ENCODE peak calls at places on chromosomes 7 and 10, in five cellular contexts. K is transverse colon, A is thoracic aorta, W is epithelial cell of esophagus, I is left lung. X is an unnamed sample.

GRCh38 chr7:31767686-31768358 is 80.8 kb downstream of the PPP1R17 start:
- DNase-seq in K (no peak), A (no peak), W (no peak), I (no peak), X (no peak)

GRCh38 chr10:110398419-110399162 is 93.9 kb upstream of the SMNDC1 start:
- DNase-seq in K (peak), A (peak), W (peak), I (peak), X (no peak)

GRCh38 chr10:121899727-121900126 is 28.1 kb downstream of the ATE1 start:
- DNase-seq in K (no peak), A (no peak), W (no peak), I (no peak), X (no peak)

GRCh38 chr7:24035653-24036414 is 248.2 kb upstream of the NPY start:
- DNase-seq in K (no peak), A (no peak), W (no peak), I (no peak), X (no peak)

GRCh38 chr10:110647136-110647430 is 2.9 kb downstream of the RBM20 start:
- DNase-seq in K (no peak), A (no peak), W (peak), I (no peak), X (no peak)

GRCh38 chr7:43454936-43455518 is 127.9 kb upstream of the STK17A start:
- DNase-seq in K (no peak), A (no peak), W (peak), I (no peak), X (no peak)

GRCh38 chr10:59991661-59992060 is 85.3 kb upstream of the CCDC6 start:
- DNase-seq in K (peak), A (no peak), W (peak), I (peak), X (peak)

GRCh38 chr10:27240891-27241639 is 468 bp upstream of the ACBD5 start:
- DNase-seq in K (peak), A (no peak), W (peak), I (peak), X (peak)

GRCh38 chr10:123986736-123987135 is 95.1 kb upstream of the CPXM2 start:
- DNase-seq in K (no peak), A (no peak), W (no peak), I (no peak), X (no peak)

GRCh38 chr10:12400266-12400931 is 51.1 kb downstream of the CAMK1D start:
- DNase-seq in K (no peak), A (no peak), W (no peak), I (no peak), X (no peak)

GRCh38 chr7:21108182-21108581 is 319.7 kb upstream of the SP4 start:
- DNase-seq in K (peak), A (no peak), W (no peak), I (no peak), X (no peak)

GRCh38 chr10:24465899-24466615 is 257.1 kb downstream of the KIAA1217 start:
- DNase-seq in K (peak), A (no peak), W (peak), I (no peak), X (peak)

GRCh38 chr10:11588878-11589277 is 22.6 kb downstream of the USP6NL start:
- DNase-seq in K (no peak), A (no peak), W (no peak), I (no peak), X (no peak)

GRCh38 chr10:14327535-14327934 is 3.2 kb downstream of the FRMD4A start:
- DNase-seq in K (no peak), A (no peak), W (no peak), I (no peak), X (no peak)

GRCh38 chr10:100807241-100808050 is 62.1 kb downstream of the PAX2 start:
- DNase-seq in K (no peak), A (no peak), W (no peak), I (no peak), X (no peak)

GRCh38 chr7:435518-436366 is 83.9 kb downstream of the PDGFA start:
- DNase-seq in K (peak), A (no peak), W (peak), I (no peak), X (no peak)

GRCh38 chr7:43248961-43249807 is 136.7 kb downstream of the HECW1 start:
- DNase-seq in K (peak), A (no peak), W (peak), I (peak), X (no peak)

GRCh38 chr7:14834456-14834855 is 68.1 kb downstream of the DGKB start:
- DNase-seq in K (no peak), A (no peak), W (peak), I (no peak), X (no peak)

GRCh38 chr10:34906021-34906965 is 91.2 kb upstream of the PARD3 start:
- DNase-seq in K (no peak), A (no peak), W (peak), I (peak), X (no peak)

GRCh38 chr7:30795161-30795943 is 24.1 kb downstream of the MINDY4 start:
- DNase-seq in K (no peak), A (no peak), W (peak), I (no peak), X (no peak)

GRCh38 chr10:125991009-125991788 is 94.8 kb downstream of the FANK1 start:
- DNase-seq in K (no peak), A (no peak), W (peak), I (no peak), X (no peak)

GRCh38 chr10:90912854-90913479 is 7.9 kb downstream of the ANKRD1 start:
- DNase-seq in K (no peak), A (no peak), W (no peak), I (no peak), X (no peak)

GRCh38 chr10:93334901-93335312 is 147.2 kb downstream of the MYOF start:
- DNase-seq in K (no peak), A (no peak), W (peak), I (peak), X (no peak)

GRCh38 chr7:77703220-77703472 is 6.9 kb downstream of the RSBN1L start:
- DNase-seq in K (no peak), A (no peak), W (no peak), I (no peak), X (no peak)

GRCh38 chr10:6050801-6051445 is 11.2 kb downstream of the IL2RA start:
- DNase-seq in K (peak), A (no peak), W (no peak), I (peak), X (peak)

GRCh38 chr10:63583909-63584747 is 62.9 kb downstream of the REEP3 start:
- DNase-seq in K (no peak), A (no peak), W (no peak), I (no peak), X (no peak)

GRCh38 chr10:124672181-124672638 is 72.0 kb downstream of the FAM53B start:
- DNase-seq in K (no peak), A (no peak), W (no peak), I (no peak), X (no peak)

GRCh38 chr10:77510695-77511094 is 126.9 kb downstream of the KCNMA1 start:
- DNase-seq in K (no peak), A (no peak), W (no peak), I (no peak), X (no peak)

GRCh38 chr7:101108330-101108857 is 18.5 kb upstream of the SERPINE1 start:
- DNase-seq in K (no peak), A (no peak), W (no peak), I (peak), X (peak)

GRCh38 chr10:3179174-3179573 is 6.6 kb upstream of the PITRM1 start:
- DNase-seq in K (no peak), A (no peak), W (no peak), I (no peak), X (no peak)

GRCh38 chr7:111025013-111025412 is 65.9 kb upstream of the LRRN3 start:
- DNase-seq in K (no peak), A (no peak), W (no peak), I (no peak), X (no peak)

GRCh38 chr10:88802430-88802829 is at the start of gene LIPM:
- DNase-seq in K (no peak), A (no peak), W (peak), I (no peak), X (no peak)

GRCh38 chr10:88865281-88865876 is 13.7 kb upstream of the ANKRD22 start:
- DNase-seq in K (no peak), A (no peak), W (peak), I (no peak), X (no peak)

GRCh38 chr10:79241990-79242619 is 105.2 kb upstream of the PPIF start:
- DNase-seq in K (peak), A (no peak), W (peak), I (peak), X (peak)

GRCh38 chr7:68235937-68236336 is 1239.3 kb downstream of the TYW1 start:
- DNase-seq in K (no peak), A (no peak), W (no peak), I (no peak), X (no peak)

GRCh38 chr7:136495081-136495480 is 373.4 kb upstream of the CHRM2 start:
- DNase-seq in K (no peak), A (no peak), W (no peak), I (no peak), X (no peak)

GRCh38 chr7:80635998-80636397 is 2.4 kb upstream of the CD36 start:
- DNase-seq in K (no peak), A (no peak), W (no peak), I (no peak), X (no peak)

DNA sequence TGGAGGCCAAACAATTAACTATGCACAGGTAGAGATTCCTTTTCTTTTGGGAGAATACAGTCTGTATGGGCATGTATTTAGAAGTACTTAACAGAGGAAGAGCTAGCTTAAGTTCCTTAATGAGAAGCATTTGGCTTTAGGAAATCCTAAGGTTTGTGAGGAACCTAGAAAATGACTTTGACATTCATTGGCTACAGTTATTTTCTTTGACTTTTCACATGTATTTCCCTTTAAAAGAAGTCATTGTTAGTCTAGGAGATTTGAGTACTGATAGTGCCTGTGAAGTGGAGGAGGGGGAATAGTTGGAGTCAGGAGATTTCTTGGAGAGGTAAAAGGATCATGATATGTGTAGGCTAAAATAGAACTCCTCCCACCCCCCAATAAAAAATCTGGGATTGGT is 3.6 kb downstream of the HELLS start:
- DNase-seq in K (no peak), A (no peak), W (no peak), I (no peak), X (no peak)
- H3K4me3 ChIP-seq in K (no peak), A (no peak), W (no peak), I (no peak), X (no peak)

GRCh38 chr7:158772916-158773315 is 56.4 kb downstream of the ESYT2 start:
- DNase-seq in K (no peak), A (no peak), W (no peak), I (no peak), X (no peak)
- TF ChIP-seq CTCF in K (no peak), A (no peak), W (no peak), I (no peak), X (no peak)

GRCh38 chr10:30756896-30757295 is 127.3 kb upstream of the LYZL2 start:
- DNase-seq in K (no peak), A (no peak), W (no peak), I (no peak), X (no peak)

GRCh38 chr10:30756151-30756550 is 126.6 kb upstream of the LYZL2 start:
- DNase-seq in K (no peak), A (no peak), W (no peak), I (no peak), X (no peak)

GRCh38 chr10:30752481-30752881 is 122.9 kb upstream of the LYZL2 start:
- DNase-seq in K (no peak), A (no peak), W (no peak), I (no peak), X (no peak)

GRCh38 chr10:30758341-30758740 is 128.8 kb upstream of the LYZL2 start:
- DNase-seq in K (no peak), A (no peak), W (no peak), I (no peak), X (no peak)

DNA sequence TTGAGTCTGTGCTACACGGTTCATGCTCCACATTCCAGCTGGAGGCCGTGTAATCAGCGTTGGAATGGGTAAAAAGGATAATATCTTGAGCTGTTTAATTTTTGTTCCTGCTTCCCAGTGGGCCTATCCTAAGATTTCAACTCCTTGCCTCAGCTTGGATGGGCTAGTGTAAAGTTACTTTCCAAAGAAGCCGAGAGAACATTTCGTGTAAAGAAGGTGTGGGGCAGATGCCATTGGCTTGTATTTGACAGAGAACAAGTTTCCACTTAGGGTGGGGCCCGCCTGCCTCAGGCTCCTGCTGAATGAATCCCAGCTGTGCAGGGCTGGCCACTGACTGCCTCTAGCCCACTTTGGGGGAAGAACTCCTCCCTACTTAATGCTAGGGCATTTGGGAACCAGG is 125.9 kb upstream of the LYZL2 start:
- DNase-seq in K (no peak), A (no peak), W (no peak), I (no peak), X (no peak)
- H3K4me3 ChIP-seq in K (no peak), A (no peak), W (no peak), I (no peak), X (no peak)

DNA sequence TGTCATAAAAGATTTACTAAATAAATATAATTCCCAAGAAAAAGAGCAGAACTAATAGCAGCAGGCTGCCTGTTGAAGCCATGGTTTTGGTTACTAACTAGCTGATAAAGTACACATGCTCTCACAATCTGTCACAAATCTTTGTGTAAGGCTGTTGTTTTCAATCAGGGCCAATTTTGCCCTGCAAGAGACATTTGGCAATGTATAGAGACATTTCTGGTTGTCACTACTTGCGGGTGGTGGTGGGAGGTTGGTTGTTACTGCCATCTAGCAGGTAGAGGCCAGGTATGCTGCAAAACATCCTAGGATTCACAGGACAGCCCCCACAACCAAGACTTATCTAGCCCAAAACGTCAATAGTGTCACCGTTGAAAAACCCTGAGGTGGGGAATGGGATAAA is 233.5 kb upstream of the CACNA2D1 start:
- DNase-seq in K (no peak), A (no peak), W (no peak), I (no peak), X (no peak)
- TF ChIP-seq CTCF in K (no peak), A (no peak), W (no peak), I (no peak), X (no peak)

GRCh38 chr10:69629519-69629896 is 539 bp upstream of the FAM241B start:
- DNase-seq in K (no peak), A (no peak), W (no peak), I (no peak), X (no peak)

GRCh38 chr10:69628876-69629275 is 1.2 kb upstream of the FAM241B start:
- DNase-seq in K (no peak), A (no peak), W (no peak), I (no peak), X (no peak)

GRCh38 chr10:69631566-69631965 is 1.5 kb downstream of the FAM241B start:
- DNase-seq in K (no peak), A (no peak), W (no peak), I (no peak), X (no peak)

GRCh38 chr10:69630651-69631400 is 779 bp downstream of the FAM241B start:
- DNase-seq in K (no peak), A (no peak), W (no peak), I (no peak), X (no peak)

GRCh38 chr10:69629897-69630650 is at the start of gene FAM241B:
- DNase-seq in K (peak), A (no peak), W (peak), I (peak), X (peak)
- H3K4me3 ChIP-seq in K (peak), A (peak), W (peak), I (peak), X (no peak)

DNA sequence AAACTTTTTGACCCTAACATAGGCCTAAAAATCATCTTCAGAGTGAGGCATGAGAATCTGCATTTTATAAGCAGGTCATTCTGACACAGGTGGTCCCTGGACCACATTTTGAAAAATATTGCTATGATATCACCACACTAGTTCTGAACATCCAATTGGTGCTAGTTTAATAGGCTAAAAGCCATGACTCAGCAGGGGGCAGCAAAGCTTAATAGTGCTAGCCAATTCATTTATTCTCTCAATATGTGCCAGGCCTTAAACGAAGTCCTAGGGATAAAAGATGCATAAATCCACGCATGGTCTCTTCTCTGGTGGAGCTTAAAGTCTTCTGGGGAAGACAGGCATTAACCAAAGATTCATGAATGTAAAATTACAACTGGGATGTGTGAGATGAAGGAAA is 10.2 kb upstream of the SLC25A28 start:
- DNase-seq in K (peak), A (no peak), W (peak), I (no peak), X (no peak)
- TF ChIP-seq CTCF in K (peak), A (no peak), W (peak), I (no peak), X (peak)

X was measured in GM06990.